ENCODE peak calls at places on chromosomes 4 and X, in seven cellular contexts. J, N, Q, C, Y, F and H are unnamed samples.

GRCh38 chrX:39614680-39614998 is 483.1 kb downstream of the BCOR start:
- DNase-seq in J (no peak), N (no peak), Q (no peak), C (no peak), Y (no peak), F (no peak), H (no peak)

GRCh38 chr4:40419231-40419912 is 84.2 kb downstream of the CHRNA9 start:
- DNase-seq in J (no peak), N (no peak), Q (no peak), C (no peak), Y (no peak), F (no peak), H (no peak)

GRCh38 chr4:145956288-145956890 is 17.8 kb upstream of the ZNF827 start:
- DNase-seq in J (no peak), N (no peak), Q (peak), C (peak), Y (peak), F (peak), H (no peak)

GRCh38 chr4:39044947-39045734 is 12.9 kb upstream of the TMEM156 start:
- DNase-seq in J (no peak), N (no peak), Q (peak), C (peak), Y (peak), F (peak), H (no peak)

GRCh38 chrX:40736170-40736505 is 796 bp upstream of the MED14 start:
- DNase-seq in J (no peak), N (no peak), Q (no peak), C (no peak), Y (no peak), F (no peak), H (no peak)

GRCh38 chrX:43450355-43450754 is 205.7 kb upstream of the MAOA start:
- DNase-seq in J (no peak), N (no peak), Q (no peak), C (no peak), Y (no peak), F (no peak), H (no peak)

GRCh38 chr4:48931459-48931858 is 24.9 kb upstream of the OCIAD2 start:
- DNase-seq in J (no peak), N (no peak), Q (no peak), C (no peak), Y (no peak), F (no peak), H (no peak)

GRCh38 chr4:152458801-152459302 is 77.0 kb downstream of the FBXW7 start:
- DNase-seq in J (peak), N (no peak), Q (no peak), C (peak), Y (no peak), F (no peak), H (no peak)

GRCh38 chr4:127997534-127998388 is 32.6 kb downstream of the ABHD18 start:
- DNase-seq in J (peak), N (no peak), Q (no peak), C (peak), Y (peak), F (no peak), H (no peak)

GRCh38 chr4:151173751-151174325 is 74.4 kb downstream of the RPS3A start:
- DNase-seq in J (no peak), N (no peak), Q (no peak), C (peak), Y (no peak), F (no peak), H (no peak)

GRCh38 chrX:31435592-31435991 is 363.8 kb upstream of the FTHL17 start:
- DNase-seq in J (peak), N (no peak), Q (peak), C (peak), Y (no peak), F (peak), H (no peak)

GRCh38 chr4:118981839-118982381 is 93.3 kb downstream of the SYNPO2 start:
- DNase-seq in J (peak), N (no peak), Q (peak), C (peak), Y (peak), F (peak), H (peak)

GRCh38 chrX:70129811-70130210 is 3.4 kb upstream of the IGBP1 start:
- DNase-seq in J (no peak), N (no peak), Q (no peak), C (no peak), Y (no peak), F (no peak), H (no peak)

GRCh38 chr4:83691998-83692397 is 156.1 kb downstream of the GPAT3 start:
- DNase-seq in J (no peak), N (no peak), Q (no peak), C (no peak), Y (no peak), F (no peak), H (no peak)

GRCh38 chr4:26288308-26288982 is 32.4 kb upstream of the RBPJ start:
- DNase-seq in J (peak), N (no peak), Q (no peak), C (peak), Y (peak), F (no peak), H (peak)

GRCh38 chr4:145909331-145909730 is 29.3 kb downstream of the ZNF827 start:
- DNase-seq in J (no peak), N (no peak), Q (peak), C (no peak), Y (no peak), F (peak), H (no peak)

GRCh38 chr4:158870282-158871049 is 101.6 kb downstream of the FNIP2 start:
- DNase-seq in J (no peak), N (no peak), Q (no peak), C (no peak), Y (no peak), F (peak), H (no peak)

GRCh38 chrX:115894087-115894486 is 276.5 kb upstream of the AGTR2 start:
- DNase-seq in J (peak), N (no peak), Q (peak), C (peak), Y (no peak), F (no peak), H (no peak)

GRCh38 chr4:37891221-37892159 is 606 bp downstream of the TBC1D1 start:
- DNase-seq in J (no peak), N (peak), Q (peak), C (no peak), Y (peak), F (no peak), H (peak)

GRCh38 chrX:105695451-105695850 is 126.9 kb upstream of the NRK start:
- DNase-seq in J (peak), N (no peak), Q (no peak), C (peak), Y (no peak), F (no peak), H (no peak)

GRCh38 chr4:133483600-133484246 is 334.6 kb downstream of the PCDH10 start:
- DNase-seq in J (peak), N (no peak), Q (no peak), C (peak), Y (no peak), F (peak), H (no peak)

GRCh38 chrX:31132803-31133202 is 61.0 kb upstream of the FTHL17 start:
- DNase-seq in J (no peak), N (no peak), Q (no peak), C (no peak), Y (peak), F (no peak), H (no peak)

GRCh38 chrX:56788717-56789122 is 59.7 kb downstream of the NBDY start:
- DNase-seq in J (no peak), N (peak), Q (peak), C (no peak), Y (no peak), F (no peak), H (peak)

GRCh38 chr4:107037188-107037587 is 1.1 kb upstream of the DKK2 start:
- DNase-seq in J (peak), N (peak), Q (peak), C (peak), Y (no peak), F (peak), H (no peak)

GRCh38 chr4:109207060-109207459 is 95.4 kb downstream of the COL25A1 start:
- DNase-seq in J (peak), N (no peak), Q (peak), C (peak), Y (no peak), F (no peak), H (no peak)

GRCh38 chr4:5967783-5968182 is 50.4 kb downstream of the C4orf50 start:
- DNase-seq in J (no peak), N (no peak), Q (no peak), C (no peak), Y (no peak), F (no peak), H (no peak)

GRCh38 chrX:71859637-71860036 is 51.0 kb upstream of the NHSL2 start:
- DNase-seq in J (peak), N (no peak), Q (peak), C (peak), Y (peak), F (peak), H (no peak)

GRCh38 chr4:10965196-10965595 is 280.6 kb upstream of the CLNK start:
- DNase-seq in J (no peak), N (no peak), Q (no peak), C (no peak), Y (no peak), F (no peak), H (no peak)

GRCh38 chrX:3550160-3550765 is 163.2 kb downstream of the PRKX start:
- DNase-seq in J (no peak), N (no peak), Q (peak), C (peak), Y (no peak), F (no peak), H (no peak)

GRCh38 chrX:35439042-35439639 is 359.0 kb upstream of the MAGEB16 start:
- DNase-seq in J (no peak), N (no peak), Q (no peak), C (no peak), Y (no peak), F (no peak), H (no peak)

GRCh38 chrX:132853040-132853439 is 105.4 kb downstream of the HS6ST2 start:
- DNase-seq in J (no peak), N (no peak), Q (no peak), C (peak), Y (no peak), F (no peak), H (no peak)

GRCh38 chr4:80011636-80012236 is 61.3 kb downstream of the ANTXR2 start:
- DNase-seq in J (peak), N (no peak), Q (no peak), C (peak), Y (no peak), F (no peak), H (no peak)